ENCODE peak calls at places on chromosomes 5 and 9, in four cellular contexts. T is tibial artery, B is upper lobe of right lung, P is IMR-90. H is an unnamed sample.

GRCh38 chr5:168578506-168579205 is 512 bp downstream of the PANK3 start:
- DNase-seq in T (no peak), B (no peak), P (no peak), H (no peak)

GRCh38 chr5:179153921-179154345 is 93.8 kb downstream of the ZNF354C start:
- DNase-seq in T (no peak), B (no peak), P (no peak), H (no peak)

GRCh38 chr9:21677834-21678233 is 124.6 kb upstream of the MTAP start:
- DNase-seq in T (no peak), B (no peak), P (peak; percentile 94), H (peak; percentile 55)

GRCh38 chr9:93905473-93906133 is 49.6 kb downstream of the BARX1 start:
- DNase-seq in T (peak; percentile 39), B (peak; percentile 59), P (no peak), H (no peak)

GRCh38 chr9:100309992-100310391 is 42.8 kb downstream of the TEX10 start:
- DNase-seq in T (no peak), B (no peak), P (no peak), H (no peak)

GRCh38 chr9:35487066-35487465 is 2.8 kb upstream of the RUSC2 start:
- DNase-seq in T (no peak), B (no peak), P (no peak), H (no peak)

GRCh38 chr5:179302499-179303185 is 42.6 kb downstream of the ADAMTS2 start:
- DNase-seq in T (peak; percentile 55), B (peak; percentile 56), P (no peak), H (no peak)

GRCh38 chr5:91109634-91110033 is 273.5 kb downstream of the ARRDC3 start:
- DNase-seq in T (no peak), B (no peak), P (no peak), H (no peak)

GRCh38 chr9:134167530-134167931 is 3.2 kb upstream of the RNU6ATAC start:
- DNase-seq in T (no peak), B (no peak), P (peak; percentile 69), H (no peak)

GRCh38 chr5:98771389-98772109 is 1.9 kb upstream of the RGMB start:
- DNase-seq in T (no peak), B (no peak), P (peak; percentile 95), H (peak; percentile 95)

GRCh38 chr5:14009575-14009974 is 65.1 kb upstream of the DNAH5 start:
- DNase-seq in T (no peak), B (no peak), P (peak; percentile 41), H (no peak)

GRCh38 chr9:73065439-73065838 is 86.2 kb upstream of the ANXA1 start:
- DNase-seq in T (no peak), B (no peak), P (no peak), H (no peak)

GRCh38 chr5:113236536-113237308 is 198.1 kb downstream of the TSSK1B start:
- DNase-seq in T (no peak), B (no peak), P (no peak), H (peak; percentile 29)

GRCh38 chr9:87193925-87194380 is 246.6 kb upstream of the GAS1 start:
- DNase-seq in T (no peak), B (no peak), P (peak; percentile 94), H (no peak)

GRCh38 chr5:180102636-180103035 is 31.1 kb upstream of the RNF130 start:
- DNase-seq in T (no peak), B (no peak), P (no peak), H (no peak)

GRCh38 chr9:132030626-132031325 is 48.9 kb downstream of the MED27 start:
- DNase-seq in T (no peak), B (no peak), P (no peak), H (no peak)

GRCh38 chr9:91274950-91275349 is 86.8 kb downstream of the AUH start:
- DNase-seq in T (no peak), B (no peak), P (no peak), H (no peak)

GRCh38 chr5:146910239-146910638 is 31.7 kb upstream of the PPP2R2B start:
- DNase-seq in T (no peak), B (no peak), P (no peak), H (no peak)

GRCh38 chr5:52665544-52665943 is 122.2 kb upstream of the ITGA1 start:
- DNase-seq in T (no peak), B (no peak), P (peak; percentile 1), H (no peak)

GRCh38 chr5:167763772-167764171 is 527.7 kb upstream of the WWC1 start:
- DNase-seq in T (no peak), B (no peak), P (peak; percentile 38), H (no peak)

GRCh38 chr9:84438391-84438790 is 97.8 kb upstream of the SLC28A3 start:
- DNase-seq in T (no peak), B (no peak), P (no peak), H (no peak)

GRCh38 chr5:180618830-180619562 is 27.7 kb upstream of the SCGB3A1 start:
- DNase-seq in T (no peak), B (no peak), P (peak; percentile 47), H (peak; percentile 6)

GRCh38 chr5:181109489-181110013 is 21.4 kb downstream of the OR2V1 start:
- DNase-seq in T (peak; percentile 52), B (peak; percentile 46), P (no peak), H (no peak)

GRCh38 chr9:123927625-123928308 is 2.2 kb downstream of the DENND1A start:
- DNase-seq in T (no peak), B (no peak), P (peak; percentile 55), H (peak; percentile 79)

GRCh38 chr5:285991-286557 is 14.6 kb downstream of the PDCD6 start:
- DNase-seq in T (no peak), B (peak; percentile 49), P (no peak), H (no peak)

GRCh38 chr9:13759624-13760023 is 480.1 kb upstream of the MPDZ start:
- DNase-seq in T (no peak), B (no peak), P (no peak), H (no peak)

GRCh38 chr5:159883522-159883950 is 32.7 kb upstream of the ADRA1B start:
- DNase-seq in T (peak; percentile 76), B (no peak), P (peak; percentile 89), H (no peak)

GRCh38 chr9:130444565-130445221 is at the start of gene ASS1:
- DNase-seq in T (peak; percentile 87), B (peak; percentile 93), P (no peak), H (peak; percentile 77)

GRCh38 chr5:9165567-9165966 is 380.3 kb downstream of the SEMA5A start:
- DNase-seq in T (no peak), B (no peak), P (no peak), H (no peak)

GRCh38 chr5:1952456-1953099 is 69.9 kb upstream of the IRX4 start:
- DNase-seq in T (no peak), B (no peak), P (no peak), H (no peak)

GRCh38 chr5:107294151-107294550 is 376.6 kb downstream of the EFNA5 start:
- DNase-seq in T (no peak), B (no peak), P (no peak), H (no peak)

GRCh38 chr9:136090060-136090735 is 4.9 kb downstream of the NACC2 start:
- DNase-seq in T (peak; percentile 64), B (no peak), P (no peak), H (no peak)
- H3K4me1 ChIP-seq in T (peaks cover 87% of the 10 kb centered on the region), B (peaks cover 68% of the 10 kb centered on the region), P (peaks cover 18% of the 10 kb centered on the region), H (no peaks in the 10 kb centered on the region)

GRCh38 chr9:96856363-96857286 is 2.3 kb upstream of the ZNF782 start:
- DNase-seq in T (no peak), B (peak; percentile 72), P (peak; percentile 67), H (peak; percentile 80)

GRCh38 chr9:96854073-96854876 is at the start of gene ZNF782:
- DNase-seq in T (peak; percentile 95), B (peak; percentile 95), P (peak; percentile 93), H (peak; percentile 95)

GRCh38 chr9:96853711-96854072 is 622 bp downstream of the ZNF782 start:
- DNase-seq in T (no peak), B (no peak), P (peak; percentile 5), H (peak; percentile 32)

GRCh38 chr9:96852676-96853075 is 1.6 kb downstream of the ZNF782 start:
- DNase-seq in T (no peak), B (no peak), P (peak; percentile 10), H (no peak)

DNA sequence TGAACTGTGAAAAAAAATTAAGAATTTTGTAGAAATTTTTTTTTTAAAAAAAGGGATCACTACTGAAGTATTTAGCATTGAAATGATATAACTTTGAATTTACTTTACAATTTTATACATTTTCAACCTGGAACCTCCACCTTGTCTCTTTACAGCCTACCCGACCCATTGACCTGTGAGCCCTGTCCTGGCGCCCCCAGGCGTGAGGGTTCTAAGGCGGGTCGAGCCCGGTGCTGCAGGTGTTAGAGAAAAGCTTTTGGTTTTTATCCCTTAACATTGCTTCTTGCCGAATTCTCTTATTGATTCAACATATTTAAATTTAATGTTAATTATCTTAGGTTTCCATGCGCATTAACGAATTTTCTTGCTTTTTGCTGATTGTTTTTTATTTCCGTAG is 561 bp upstream of the ZNF782 start:
- DNase-seq in T (no peak), B (no peak), P (no peak), H (no peak)
- H3K4me1 ChIP-seq in T (peaks cover 30% of the 10 kb centered on the region), B (peaks cover 22% of the 10 kb centered on the region), P (peaks cover 7% of the 10 kb centered on the region), H (peaks cover 8% of the 10 kb centered on the region)

DNA sequence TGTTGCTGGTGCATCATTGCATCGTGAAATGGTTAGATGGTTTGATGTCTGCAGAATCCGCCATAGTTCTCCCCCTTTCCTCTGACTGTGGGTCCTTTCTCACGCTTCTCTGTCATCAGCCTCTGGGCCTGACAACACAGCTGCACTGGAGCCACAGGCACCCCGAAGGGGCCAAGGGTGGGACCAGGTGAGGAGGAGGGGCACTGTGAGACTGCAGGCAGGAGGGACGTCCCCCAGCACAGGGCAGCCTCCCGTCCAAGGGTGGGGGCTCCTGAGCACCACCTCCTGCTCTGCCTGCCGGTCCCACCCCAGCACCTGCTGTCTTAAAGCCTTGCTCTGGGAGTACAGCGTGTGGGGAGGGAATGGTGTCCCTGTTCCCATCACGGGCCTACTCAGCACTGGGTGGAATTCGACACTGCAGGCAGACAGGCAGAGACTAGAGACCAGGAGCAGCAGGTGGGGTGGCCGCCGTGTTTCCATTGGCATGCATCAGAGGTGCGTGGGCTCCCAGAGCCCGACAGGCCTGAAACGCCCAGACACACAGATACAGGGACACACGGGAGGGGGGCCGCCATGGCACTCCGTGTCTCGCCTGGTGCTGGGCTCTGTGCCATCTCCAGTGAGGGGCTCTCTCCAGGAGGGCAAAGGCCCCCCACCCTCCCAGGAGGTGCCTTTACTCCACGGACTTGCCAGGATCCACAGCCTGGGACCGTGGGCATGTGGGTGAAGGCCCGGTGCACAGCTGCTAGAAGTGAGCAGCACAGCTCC is 15.0 kb downstream of the CACNA1B start:
- DNase-seq in T (no peak), B (peak; percentile 54), P (no peak), H (no peak)
- H3K4me1 ChIP-seq in T (no peaks in the 10 kb centered on the region), B (no peaks in the 10 kb centered on the region), P (no peaks in the 10 kb centered on the region), H (no peaks in the 10 kb centered on the region)

GRCh38 chr9:127130661-127131538 is 8.5 kb upstream of the ANGPTL2 start:
- DNase-seq in T (peak; percentile 76), B (peak; percentile 69), P (peak; percentile 97), H (no peak)

GRCh38 chr9:127130235-127130634 is 7.8 kb upstream of the ANGPTL2 start:
- DNase-seq in T (no peak), B (no peak), P (no peak), H (no peak)

GRCh38 chr9:127132921-127133647 is 10.6 kb upstream of the ANGPTL2 start:
- DNase-seq in T (no peak), B (peak; percentile 75), P (peak; percentile 75), H (no peak)

GRCh38 chr9:127132375-127132774 is 9.9 kb upstream of the ANGPTL2 start:
- DNase-seq in T (no peak), B (no peak), P (no peak), H (no peak)

DNA sequence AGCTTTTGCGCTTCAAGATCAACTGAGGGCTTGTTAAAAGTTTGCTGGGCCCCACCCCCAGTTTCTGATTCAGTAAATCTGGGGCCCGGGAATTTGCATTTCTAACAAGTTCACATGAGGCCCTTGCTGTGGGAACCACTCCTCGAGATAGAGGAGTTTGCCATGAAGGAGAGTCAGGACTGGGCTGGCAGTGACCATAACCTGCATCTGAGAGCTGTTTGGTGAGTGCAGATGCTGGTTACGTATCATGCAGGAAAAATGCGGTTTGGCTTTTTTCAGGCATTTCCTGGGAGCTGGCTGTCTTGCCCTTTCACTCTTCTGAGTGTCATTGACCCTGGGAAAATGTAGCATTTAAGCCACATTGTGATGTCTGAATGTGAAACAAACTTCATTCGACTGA is 9.4 kb upstream of the ANGPTL2 start:
- DNase-seq in T (no peak), B (no peak), P (peak; percentile 80), H (no peak)
- H3K4me1 ChIP-seq in T (peaks cover 62% of the 10 kb centered on the region), B (peaks cover 49% of the 10 kb centered on the region), P (peaks cover 50% of the 10 kb centered on the region), H (no peaks in the 10 kb centered on the region)

H was measured in small intestine.